ENCODE peak calls at places on chromosomes 6 and 20, in four cellular contexts. M is prostate gland; H is stimulated activated CD4-positive, alpha-beta T cell treated with anti-CD3 and anti-CD28 coated beads, Interleukin-2, amount 100 ng/mL, for 24 hours; O is H7. N is an unnamed sample.
A peak's percentile ranks its signal among the peaks of the same experiment; 100 is the strongest.

GRCh38 chr20:58213112-58213511 is 15.3 kb downstream of the ANKRD60 start:
- DNase-seq in M (no peak), O (no peak), H (no peak), N (no peak)

GRCh38 chr20:62051901-62052255 is 13.8 kb downstream of the TAF4 start:
- DNase-seq in O (peak; percentile 20), H (no peak), M (no peak), N (no peak)

GRCh38 chr6:157956171-157956730 is 25.4 kb upstream of the SYNJ2 start:
- DNase-seq in O (no peak), H (no peak), M (no peak), N (no peak)

GRCh38 chr6:98871057-98871456 is 36.7 kb downstream of the POU3F2 start:
- DNase-seq in M (peak; percentile 5), O (no peak), H (no peak), N (no peak)

GRCh38 chr20:31920275-31920855 is 31.5 kb downstream of the PDRG1 start:
- DNase-seq in O (peak; percentile 83), H (no peak), M (no peak), N (no peak)

GRCh38 chr6:12522347-12522746 is 194.2 kb upstream of the PHACTR1 start:
- DNase-seq in M (no peak), H (no peak), O (no peak), N (no peak)

GRCh38 chr6:39496951-39497350 is 174.4 kb upstream of the KCNK16 start:
- DNase-seq in M (peak; percentile 10), O (no peak), H (no peak), N (no peak)

GRCh38 chr6:163427498-163428254 is 13.2 kb downstream of the QKI start:
- DNase-seq in O (no peak), H (no peak), M (no peak), N (no peak)

GRCh38 chr20:63641146-63641791 is 12.0 kb downstream of the STMN3 start:
- DNase-seq in M (no peak), H (peak; percentile 57), O (no peak), N (peak; percentile 77)

GRCh38 chr20:61253264-61253639 is 1.2 kb downstream of the CDH4 start:
- DNase-seq in O (peak; percentile 92), M (no peak), H (no peak), N (no peak)

GRCh38 chr20:46939031-46939430 is 44.4 kb downstream of the EYA2 start:
- DNase-seq in H (no peak), M (no peak), O (peak; percentile 83), N (no peak)

GRCh38 chr6:169722362-169723199 is 1.7 kb downstream of the PHF10 start:
- DNase-seq in H (peak; percentile 43), O (peak; percentile 62), M (peak; percentile 43), N (peak; percentile 43)

GRCh38 chr6:53979468-53980067 is 131.7 kb upstream of the MLIP start:
- DNase-seq in O (peak; percentile 24), H (peak; percentile 17), M (no peak), N (peak; percentile 32)

GRCh38 chr20:60787264-60787663 is 464.8 kb upstream of the CDH4 start:
- DNase-seq in M (no peak), H (no peak), O (no peak), N (no peak)

GRCh38 chr6:32416031-32416430 is 9.1 kb upstream of the BTNL2 start:
- DNase-seq in H (no peak), O (no peak), M (no peak), N (no peak)

GRCh38 chr6:117399924-117400323 is 25.8 kb downstream of the ROS1 start:
- DNase-seq in M (no peak), H (no peak), O (peak; percentile 9), N (no peak)

GRCh38 chr6:143549630-143550268 is 38.2 kb upstream of the FUCA2 start:
- DNase-seq in O (no peak), H (peak; percentile 54), M (no peak), N (no peak)

GRCh38 chr6:8556370-8557018 is 121.1 kb upstream of the SLC35B3 start:
- DNase-seq in O (no peak), H (no peak), M (no peak), N (no peak)

GRCh38 chr20:38941726-38942389 is 15.6 kb downstream of the FAM83D start:
- DNase-seq in M (no peak), O (no peak), H (no peak), N (no peak)

GRCh38 chr6:710601-711571 is 17.9 kb upstream of the EXOC2 start:
- DNase-seq in H (peak; percentile 65), O (peak; percentile 86), M (peak; percentile 23), N (peak; percentile 69)

N was measured in activated CD8-positive, alpha-beta T cell treated with anti-CD3 and anti-CD28 coated beads, Interleukin-2, amount 10 ng/mL, durations not matched to agents 7 days and 5 days.